ENCODE peak calls at places on chromosomes 2 and 18, in ten cellular contexts. S, F, R, L, W, K, C, Y, I and V are unnamed samples.

GRCh38 chr2:3639015-3639630 is 18.9 kb upstream of the ALLC start:
- DNase-seq in K (no peak), I (no peak), W (no peak), S (no peak), C (no peak), Y (no peak), F (no peak), R (no peak), L (no peak), V (no peak)

GRCh38 chr2:217621391-217621801 is 381.4 kb downstream of the TNS1 start:
- DNase-seq in K (no peak), C (no peak), I (no peak), S (no peak), Y (no peak), L (no peak), W (no peak), F (no peak), R (no peak), V (no peak)

GRCh38 chr2:230216489-230216888 is 3.3 kb downstream of the SP110 start:
- DNase-seq in R (no peak), L (no peak), K (peak), I (no peak), C (no peak), W (no peak), F (no peak), Y (no peak), S (no peak), V (no peak)

GRCh38 chr2:101305492-101306123 is 2.9 kb downstream of the RNF149 start:
- DNase-seq in C (no peak), K (no peak), S (no peak), Y (no peak), R (no peak), F (no peak), L (no peak), I (no peak), W (no peak), V (no peak)

GRCh38 chr2:230010501-230010900 is 58.2 kb downstream of the SLC16A14 start:
- DNase-seq in S (no peak), C (no peak), L (no peak), W (no peak), I (no peak), R (no peak), F (no peak), Y (no peak), K (no peak), V (no peak)

GRCh38 chr18:32848836-32849235 is 76.0 kb upstream of the KLHL14 start:
- DNase-seq in R (no peak), W (no peak), S (no peak), K (no peak), F (no peak), Y (no peak), L (no peak), I (no peak), C (no peak), V (no peak)

GRCh38 chr2:25521665-25522387 is 151.6 kb downstream of the DTNB start:
- DNase-seq in Y (peak), L (peak), I (peak), S (peak), C (no peak), F (no peak), R (peak), W (no peak), K (no peak), V (peak)

GRCh38 chr2:238100821-238101771 is 956 bp downstream of the ESPNL start:
- DNase-seq in F (no peak), C (no peak), R (no peak), L (no peak), W (no peak), S (no peak), K (no peak), Y (no peak), I (no peak), V (no peak)

GRCh38 chr2:27442282-27442980 is at the start of gene KRTCAP3:
- DNase-seq in F (peak), R (no peak), W (peak), K (peak), L (peak), I (peak), C (no peak), S (no peak), Y (no peak), V (no peak)

GRCh38 chr2:223901311-223901710 is 43.8 kb downstream of the WDFY1 start:
- DNase-seq in K (no peak), C (no peak), R (no peak), L (no peak), I (no peak), Y (no peak), W (no peak), F (no peak), S (no peak), V (no peak)

GRCh38 chr18:63410792-63411191 is 11.5 kb downstream of the VPS4B start:
- DNase-seq in S (peak), K (no peak), I (no peak), F (no peak), Y (peak), C (no peak), R (no peak), L (no peak), W (no peak), V (no peak)

GRCh38 chr2:29841386-29842004 is 79.9 kb downstream of the ALK start:
- DNase-seq in I (no peak), S (no peak), L (peak), C (no peak), W (no peak), Y (peak), K (peak), F (no peak), R (peak), V (peak)
- TF ChIP-seq CTCF in I (peak), S (peak), L (peak), C (peak), W (no peak), Y (peak), K (peak), F (peak), R (peak), V (peak)

GRCh38 chr2:135785032-135785431 is 43.4 kb downstream of the UBXN4 start:
- DNase-seq in C (no peak), Y (peak), R (no peak), K (no peak), I (no peak), S (no peak), W (no peak), F (no peak), L (no peak), V (no peak)
- TF ChIP-seq CTCF in C (peak), Y (no peak), R (no peak), K (no peak), I (peak), S (no peak), W (no peak), F (peak), L (no peak), V (no peak)

DNA sequence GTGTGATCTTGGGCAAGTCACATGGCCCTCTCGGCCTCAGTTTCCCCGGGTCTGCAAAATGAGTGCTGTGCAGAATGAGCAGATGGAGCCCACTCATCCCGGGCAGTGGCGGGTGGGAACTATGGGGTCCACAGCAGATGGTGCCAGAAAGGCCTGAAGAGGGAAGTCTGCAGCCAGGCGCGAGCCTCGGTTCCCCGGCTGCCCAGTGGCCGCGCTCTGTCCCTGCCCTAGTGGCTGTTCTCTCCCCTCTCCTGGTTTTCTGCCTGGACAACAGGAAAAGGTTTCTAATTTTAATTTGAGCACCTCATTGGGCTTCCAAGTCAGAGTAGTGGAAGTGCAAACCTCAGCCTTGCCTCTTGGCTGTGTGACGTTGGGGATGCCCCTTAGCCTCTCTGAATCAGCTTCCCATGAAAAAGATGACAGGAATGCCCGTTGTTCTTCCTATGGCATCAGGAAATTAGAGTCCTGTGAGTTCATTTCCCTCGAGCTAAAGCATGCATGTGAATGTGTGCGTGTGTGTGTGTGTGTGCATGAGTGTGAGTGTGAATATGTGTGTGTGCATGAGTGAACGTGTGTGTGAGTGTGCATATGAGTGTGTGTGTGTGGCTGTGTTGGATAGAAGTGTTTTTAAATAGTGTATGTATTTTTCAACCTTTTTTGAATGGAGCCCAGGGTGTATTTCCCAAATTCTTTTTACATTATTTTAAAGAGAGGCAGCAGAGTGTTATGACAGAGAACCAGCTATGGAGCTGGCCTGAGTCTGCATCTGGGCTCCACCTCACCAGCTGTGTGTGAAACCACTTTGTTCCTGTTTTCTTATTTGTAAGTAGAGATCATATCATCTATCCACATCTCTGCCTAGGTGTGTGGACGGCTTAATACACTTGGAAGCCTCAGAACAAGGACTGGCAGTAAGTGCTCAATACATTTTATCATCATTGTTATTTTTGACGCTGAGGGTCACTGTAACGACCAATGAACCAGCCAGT is 41.3 kb downstream of the RRM2 start:
- DNase-seq in W (no peak), F (no peak), S (no peak), K (no peak), Y (no peak), C (no peak), I (no peak), L (no peak), R (no peak), V (no peak)
- TF ChIP-seq CTCF in W (no peak), F (no peak), S (no peak), K (no peak), Y (no peak), C (no peak), I (no peak), L (no peak), R (no peak), V (no peak)

DNA sequence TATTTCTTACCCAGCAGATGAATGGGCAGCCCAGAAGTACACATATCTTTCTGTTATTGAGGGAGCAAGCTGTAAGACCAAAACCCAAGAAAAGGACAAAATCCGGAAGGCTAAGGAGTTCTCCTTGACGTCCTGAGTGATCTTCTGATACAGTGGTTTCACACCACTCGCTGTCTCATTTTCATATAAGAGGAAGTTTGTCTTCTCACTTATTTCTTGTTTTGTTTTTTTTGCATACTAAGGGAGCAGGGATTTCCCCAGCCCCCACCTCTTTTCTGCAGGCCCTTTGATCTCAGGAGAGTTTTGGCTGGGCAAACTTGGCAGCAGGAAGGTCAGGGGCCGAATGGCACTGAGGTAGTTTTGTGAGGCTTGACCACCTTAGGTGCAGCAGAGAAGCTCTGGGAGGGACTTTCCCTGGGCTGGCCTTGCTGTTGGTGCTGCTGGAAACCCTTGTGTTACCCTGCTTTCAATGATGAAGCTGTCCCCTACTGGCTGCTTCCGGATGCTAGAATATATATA is 13.3 kb downstream of the CHRNA1 start:
- DNase-seq in Y (no peak), W (no peak), C (no peak), K (peak), S (no peak), R (no peak), L (no peak), I (peak), F (no peak), V (no peak)
- TF ChIP-seq CTCF in Y (no peak), W (no peak), C (no peak), K (no peak), S (no peak), R (no peak), L (no peak), I (no peak), F (no peak), V (no peak)

GRCh38 chr18:76264851-76265250 is 230.2 kb downstream of the ZNF516 start:
- DNase-seq in F (no peak), Y (no peak), L (no peak), C (no peak), W (no peak), R (no peak), S (no peak), I (no peak), K (no peak), V (no peak)

GRCh38 chr18:76260941-76261472 is 234.0 kb downstream of the ZNF516 start:
- DNase-seq in S (no peak), Y (no peak), C (no peak), L (no peak), K (no peak), R (no peak), I (no peak), F (no peak), W (no peak), V (no peak)

GRCh38 chr18:76264073-76264472 is 231.0 kb downstream of the ZNF516 start:
- DNase-seq in W (no peak), F (no peak), Y (no peak), R (no peak), S (no peak), K (no peak), L (no peak), I (no peak), C (no peak), V (no peak)

GRCh38 chr18:76265375-76266225 is 229.4 kb downstream of the ZNF516 start:
- DNase-seq in Y (no peak), K (no peak), C (no peak), W (peak), I (no peak), L (no peak), S (no peak), R (no peak), F (peak), V (peak)

GRCh38 chr18:76262956-76263955 is 231.8 kb downstream of the ZNF516 start:
- DNase-seq in S (no peak), R (no peak), I (no peak), K (no peak), F (peak), W (peak), L (no peak), Y (no peak), C (no peak), V (no peak)
- TF ChIP-seq CTCF in S (no peak), R (no peak), I (no peak), K (no peak), F (no peak), W (no peak), L (no peak), Y (no peak), C (no peak), V (no peak)